ENCODE peak calls at places on chromosomes 6 and 20, in five cellular contexts. C is stimulated activated naive CD8-positive, alpha-beta T cell treated with anti-CD3 and anti-CD28 coated beads, Interleukin-15, Interleukin-2, amounts not matched to agents 100 U/mL and 50 U/mL, for 24 hours; Z is body of pancreas; Q is B cell; G is T47D. O is an unnamed sample.

GRCh38 chr20:48463916-48464315 is 363.9 kb downstream of the PREX1 start:
- DNase-seq in Z (no peak), Q (no peak), C (no peak), G (no peak), O (no peak)

GRCh38 chr6:168120390-168121307 is 41.6 kb upstream of the FRMD1 start:
- DNase-seq in Q (peak; percentile 6), G (no peak), Z (no peak), C (peak; percentile 36), O (no peak)

GRCh38 chr20:23294671-23295070 is 55.9 kb upstream of the NXT1 start:
- DNase-seq in C (no peak), Q (no peak), Z (no peak), G (no peak), O (no peak)

GRCh38 chr6:3414704-3415453 is 42.0 kb downstream of the SLC22A23 start:
- DNase-seq in G (no peak), C (peak; percentile 6), Q (no peak), Z (no peak), O (peak; percentile 59)

GRCh38 chr6:110139052-110139451 is 40.4 kb downstream of the WASF1 start:
- DNase-seq in Z (no peak), Q (no peak), C (no peak), G (no peak), O (no peak)

GRCh38 chr6:42021847-42022754 is 28.2 kb upstream of the TAF8 start:
- DNase-seq in G (no peak), C (peak; percentile 75), Z (no peak), Q (peak; percentile 77), O (peak; percentile 58)

GRCh38 chr6:958531-958930 is 265.6 kb upstream of the EXOC2 start:
- DNase-seq in G (no peak), C (no peak), Z (no peak), Q (no peak), O (no peak)

GRCh38 chr6:37990762-37991525 is 171.4 kb downstream of the ZFAND3 start:
- DNase-seq in Z (no peak), Q (no peak), G (no peak), C (no peak), O (no peak)

GRCh38 chr20:36483919-36484808 is 57.2 kb upstream of the MYL9 start:
- DNase-seq in Z (peak; percentile 39), G (no peak), C (no peak), Q (no peak), O (no peak)

GRCh38 chr20:32958574-32958973 is 45.7 kb downstream of the SUN5 start:
- DNase-seq in C (no peak), Q (no peak), G (no peak), Z (no peak), O (no peak)